ENCODE peak calls at places on chromosomes 2 and 18, in seven cellular contexts. C, W, R, Y, K, J and X are unnamed samples.
A peak's percentile ranks its signal among the peaks of the same experiment; 100 is the strongest.

GRCh38 chr2:56077352-56077915 is 106.4 kb upstream of the CCDC85A start:
- DNase-seq in Y (peak; percentile 43), R (peak; percentile 8), W (peak; percentile 12), K (no peak), J (peak; percentile 4), C (no peak), X (no peak)

GRCh38 chr2:108632332-108632712 is 87.0 kb upstream of the RANBP2 start:
- DNase-seq in C (no peak), Y (no peak), W (no peak), R (no peak), J (peak; percentile 40), K (no peak), X (no peak)

GRCh38 chr2:15279181-15279876 is 281.8 kb downstream of the NBAS start:
- DNase-seq in C (no peak), W (no peak), J (no peak), K (no peak), R (no peak), Y (no peak), X (no peak)

GRCh38 chr2:181977661-181978350 is 7.8 kb upstream of the PPP1R1C start:
- DNase-seq in W (peak; percentile 98), K (no peak), C (no peak), R (no peak), Y (peak; percentile 10), J (no peak), X (no peak)

GRCh38 chr2:45014016-45014702 is 4.9 kb upstream of the SIX2 start:
- DNase-seq in K (no peak), J (no peak), R (peak; percentile 61), Y (peak; percentile 96), W (no peak), C (no peak), X (peak; percentile 95)

GRCh38 chr2:177314194-177314593 is 49.7 kb upstream of the NFE2L2 start:
- DNase-seq in R (no peak), C (no peak), W (peak; percentile 58), Y (no peak), J (no peak), K (peak; percentile 78), X (no peak)

GRCh38 chr18:26436176-26437031 is 111.9 kb downstream of the KCTD1 start:
- DNase-seq in R (no peak), J (no peak), C (no peak), K (peak; percentile 66), W (peak; percentile 72), Y (peak; percentile 52), X (peak; percentile 15)

GRCh38 chr2:20225294-20226151 is 593 bp upstream of the SDC1 start:
- DNase-seq in K (peak; percentile 10), J (peak; percentile 62), R (peak; percentile 63), C (peak; percentile 67), W (peak; percentile 85), Y (peak; percentile 84), X (peak; percentile 70)

GRCh38 chr2:27545348-27546141 is 37.3 kb upstream of the ZNF512 start:
- DNase-seq in W (peak; percentile 46), K (no peak), R (no peak), Y (no peak), C (no peak), J (no peak), X (no peak)

GRCh38 chr2:222939208-222939846 is 78.5 kb downstream of the ACSL3 start:
- DNase-seq in R (peak; percentile 80), W (peak; percentile 62), Y (no peak), K (no peak), C (no peak), J (peak; percentile 64), X (no peak)

GRCh38 chr2:218474527-218474926 is 55.6 kb downstream of the VIL1 start:
- DNase-seq in Y (no peak), J (no peak), K (no peak), W (no peak), R (no peak), C (no peak), X (no peak)

GRCh38 chr18:23143059-23143831 is 8.0 kb downstream of the CABLES1 start:
- DNase-seq in R (no peak), Y (no peak), K (no peak), C (no peak), W (peak; percentile 80), J (no peak), X (no peak)

GRCh38 chr18:79877163-79878091 is 74.0 kb downstream of the SLC66A2 start:
- DNase-seq in K (no peak), C (no peak), W (no peak), Y (no peak), J (no peak), R (no peak), X (no peak)

GRCh38 chr2:104867351-104868080 is 13.6 kb downstream of the POU3F3 start:
- DNase-seq in W (no peak), R (no peak), J (no peak), C (no peak), K (no peak), Y (no peak), X (no peak)

GRCh38 chr2:163659224-163659623 is 76.6 kb downstream of the FIGN start:
- DNase-seq in R (no peak), Y (no peak), K (no peak), W (peak; percentile 81), J (no peak), C (no peak), X (no peak)

GRCh38 chr2:219178377-219179175 is 501 bp downstream of the RETREG2 start:
- DNase-seq in Y (peak; percentile 21), K (no peak), C (peak; percentile 73), W (peak; percentile 32), J (no peak), R (no peak), X (no peak)

GRCh38 chr2:69835666-69836065 is 6.2 kb downstream of the GMCL1 start:
- DNase-seq in K (no peak), W (no peak), C (no peak), R (no peak), Y (no peak), J (no peak), X (no peak)